ENCODE peak calls at places on chromosome 6, in five cellular contexts. One of them, this sample, is unnamed.

GRCh38 chr6:113786168-113786567 is 71.0 kb upstream of the MARCKS start:
- DNase-seq in GM10248: no peak
- DNase-seq in left lung: no peak
- DNase-seq in mesothelial cell of epicardium: no peak
- DNase-seq in SK-N-SH: no peak
- DNase-seq in this sample: no peak

GRCh38 chr6:111157412-111157811 is 70.1 kb downstream of the SLC16A10 start:
- DNase-seq in GM10248: no peak
- DNase-seq in left lung: no peak
- DNase-seq in mesothelial cell of epicardium: no peak
- DNase-seq in SK-N-SH: no peak
- DNase-seq in this sample: no peak

GRCh38 chr6:167893416-167893815 is 66.7 kb downstream of the AFDN start:
- DNase-seq in GM10248: no peak
- DNase-seq in left lung: no peak
- DNase-seq in mesothelial cell of epicardium: no peak
- DNase-seq in SK-N-SH: no peak
- DNase-seq in this sample: no peak

GRCh38 chr6:47179286-47179685 is 130.4 kb downstream of the TNFRSF21 start:
- DNase-seq in GM10248: no peak
- DNase-seq in left lung: no peak
- DNase-seq in mesothelial cell of epicardium: no peak
- DNase-seq in SK-N-SH: no peak
- DNase-seq in this sample: no peak

GRCh38 chr6:63565058-63565726 is 7.1 kb upstream of the LOC128125822 start:
- DNase-seq in GM10248: no peak
- DNase-seq in left lung: no peak
- DNase-seq in mesothelial cell of epicardium: no peak
- DNase-seq in SK-N-SH: no peak
- DNase-seq in this sample: no peak

GRCh38 chr6:57324538-57324937 is 7.1 kb downstream of the PRIM2 start:
- DNase-seq in GM10248: no peak
- DNase-seq in left lung: no peak
- DNase-seq in mesothelial cell of epicardium: no peak
- DNase-seq in SK-N-SH: no peak
- DNase-seq in this sample: no peak

GRCh38 chr6:69696273-69696672 is 100.5 kb downstream of the LMBRD1 start:
- DNase-seq in GM10248: peak
- DNase-seq in left lung: no peak
- DNase-seq in mesothelial cell of epicardium: no peak
- DNase-seq in SK-N-SH: no peak
- DNase-seq in this sample: no peak

GRCh38 chr6:38404900-38405556 is 234.7 kb downstream of the BTBD9 start:
- DNase-seq in GM10248: no peak
- DNase-seq in left lung: no peak
- DNase-seq in mesothelial cell of epicardium: no peak
- DNase-seq in SK-N-SH: no peak
- DNase-seq in this sample: no peak

GRCh38 chr6:112925702-112926101 is 578.6 kb downstream of the RFPL4B start:
- DNase-seq in GM10248: no peak
- DNase-seq in left lung: no peak
- DNase-seq in mesothelial cell of epicardium: no peak
- DNase-seq in SK-N-SH: no peak
- DNase-seq in this sample: no peak

GRCh38 chr6:55495277-55495676 is 83.7 kb downstream of the HMGCLL1 start:
- DNase-seq in GM10248: no peak
- DNase-seq in left lung: no peak
- DNase-seq in mesothelial cell of epicardium: no peak
- DNase-seq in SK-N-SH: no peak
- DNase-seq in this sample: no peak

GRCh38 chr6:170031684-170032121 is 259.2 kb downstream of the DLL1 start:
- DNase-seq in GM10248: no peak
- DNase-seq in left lung: no peak
- DNase-seq in mesothelial cell of epicardium: peak
- DNase-seq in SK-N-SH: no peak
- DNase-seq in this sample: no peak

GRCh38 chr6:19804362-19805145 is 32.6 kb upstream of the ID4 start:
- DNase-seq in GM10248: peak
- DNase-seq in left lung: peak
- DNase-seq in mesothelial cell of epicardium: peak
- DNase-seq in SK-N-SH: peak
- DNase-seq in this sample: peak

GRCh38 chr6:157757430-157758403 is 65.3 kb upstream of the SNX9 start:
- DNase-seq in GM10248: no peak
- DNase-seq in left lung: no peak
- DNase-seq in mesothelial cell of epicardium: no peak
- DNase-seq in SK-N-SH: no peak
- DNase-seq in this sample: no peak

GRCh38 chr6:9657994-9658393 is 756.9 kb downstream of the TFAP2A start:
- DNase-seq in GM10248: no peak
- DNase-seq in left lung: no peak
- DNase-seq in mesothelial cell of epicardium: no peak
- DNase-seq in SK-N-SH: no peak
- DNase-seq in this sample: no peak

GRCh38 chr6:44967481-44967880 is 360.6 kb upstream of the RUNX2 start:
- DNase-seq in GM10248: no peak
- DNase-seq in left lung: no peak
- DNase-seq in mesothelial cell of epicardium: no peak
- DNase-seq in SK-N-SH: no peak
- DNase-seq in this sample: no peak

GRCh38 chr6:37938909-37939308 is 119.4 kb downstream of the ZFAND3 start:
- DNase-seq in GM10248: no peak
- DNase-seq in left lung: no peak
- DNase-seq in mesothelial cell of epicardium: no peak
- DNase-seq in SK-N-SH: no peak
- DNase-seq in this sample: no peak

GRCh38 chr6:49849121-49849907 is 17.0 kb downstream of the CRISP1 start:
- DNase-seq in GM10248: peak
- DNase-seq in left lung: no peak
- DNase-seq in mesothelial cell of epicardium: no peak
- DNase-seq in SK-N-SH: peak
- DNase-seq in this sample: peak

GRCh38 chr6:149140910-149141290 is 176.6 kb upstream of the TAB2 start:
- DNase-seq in GM10248: peak
- DNase-seq in left lung: no peak
- DNase-seq in mesothelial cell of epicardium: no peak
- DNase-seq in SK-N-SH: no peak
- DNase-seq in this sample: peak

GRCh38 chr6:75526502-75527127 is 33.0 kb upstream of the FILIP1 start:
- DNase-seq in GM10248: peak
- DNase-seq in left lung: no peak
- DNase-seq in mesothelial cell of epicardium: no peak
- DNase-seq in SK-N-SH: peak
- DNase-seq in this sample: peak

GRCh38 chr6:74705451-74705850 is 500.4 kb downstream of the COL12A1 start:
- DNase-seq in GM10248: no peak
- DNase-seq in left lung: no peak
- DNase-seq in mesothelial cell of epicardium: no peak
- DNase-seq in SK-N-SH: no peak
- DNase-seq in this sample: no peak

GRCh38 chr6:112851141-112851540 is 504.0 kb downstream of the RFPL4B start:
- DNase-seq in GM10248: no peak
- DNase-seq in left lung: no peak
- DNase-seq in mesothelial cell of epicardium: no peak
- DNase-seq in SK-N-SH: no peak
- DNase-seq in this sample: no peak

GRCh38 chr6:166907373-166907841 is 48.9 kb downstream of the RNASET2 start:
- DNase-seq in GM10248: peak
- DNase-seq in left lung: no peak
- DNase-seq in mesothelial cell of epicardium: no peak
- DNase-seq in SK-N-SH: no peak
- DNase-seq in this sample: peak

GRCh38 chr6:53679446-53679933 is 13.9 kb upstream of the KLHL31 start:
- DNase-seq in GM10248: peak
- DNase-seq in left lung: no peak
- DNase-seq in mesothelial cell of epicardium: no peak
- DNase-seq in SK-N-SH: peak
- DNase-seq in this sample: peak
- TF ChIP-seq CTCF in GM10248: no peak
- TF ChIP-seq CTCF in left lung: peak
- TF ChIP-seq CTCF in mesothelial cell of epicardium: peak
- TF ChIP-seq CTCF in SK-N-SH: peak
- TF ChIP-seq CTCF in this sample: peak

DNA sequence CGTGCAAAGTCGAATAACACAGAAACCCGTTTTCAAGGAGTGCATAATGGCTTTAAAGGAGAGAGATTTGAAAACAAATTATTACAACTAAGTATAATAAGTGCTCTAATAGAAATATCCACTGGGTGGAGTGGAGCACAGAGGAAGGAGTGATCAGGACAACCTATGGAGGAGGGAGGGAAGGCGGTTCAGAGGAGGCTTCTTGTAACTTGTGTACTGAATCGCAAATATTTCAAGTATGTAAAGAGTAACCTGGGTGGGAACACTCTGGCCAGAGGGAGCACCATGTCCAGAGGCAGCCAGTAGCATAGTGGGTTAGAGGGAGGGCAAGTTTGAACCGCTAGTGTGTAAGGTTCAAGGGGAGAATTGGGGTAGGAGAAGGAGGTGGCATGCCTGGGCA is 21.6 kb upstream of the TNFAIP3 start:
- DNase-seq in GM10248: no peak
- DNase-seq in left lung: no peak
- DNase-seq in mesothelial cell of epicardium: no peak
- DNase-seq in SK-N-SH: no peak
- DNase-seq in this sample: no peak
- TF ChIP-seq CTCF in GM10248: no peak
- TF ChIP-seq CTCF in left lung: no peak
- TF ChIP-seq CTCF in mesothelial cell of epicardium: no peak
- TF ChIP-seq CTCF in SK-N-SH: peak
- TF ChIP-seq CTCF in this sample: no peak

GRCh38 chr6:81734081-81734480 is 18.4 kb downstream of the TENT5A start:
- DNase-seq in GM10248: no peak
- DNase-seq in left lung: no peak
- DNase-seq in mesothelial cell of epicardium: no peak
- DNase-seq in SK-N-SH: no peak
- DNase-seq in this sample: no peak
- TF ChIP-seq CTCF in GM10248: no peak
- TF ChIP-seq CTCF in left lung: no peak
- TF ChIP-seq CTCF in mesothelial cell of epicardium: no peak
- TF ChIP-seq CTCF in SK-N-SH: no peak
- TF ChIP-seq CTCF in this sample: peak

GRCh38 chr6:116570856-116571682 is at the start of gene RWDD1:
- DNase-seq in GM10248: peak
- DNase-seq in left lung: peak
- DNase-seq in mesothelial cell of epicardium: peak
- DNase-seq in SK-N-SH: peak
- DNase-seq in this sample: peak
- TF ChIP-seq CTCF in GM10248: no peak
- TF ChIP-seq CTCF in left lung: no peak
- TF ChIP-seq CTCF in mesothelial cell of epicardium: peak
- TF ChIP-seq CTCF in SK-N-SH: no peak
- TF ChIP-seq CTCF in this sample: peak

DNA sequence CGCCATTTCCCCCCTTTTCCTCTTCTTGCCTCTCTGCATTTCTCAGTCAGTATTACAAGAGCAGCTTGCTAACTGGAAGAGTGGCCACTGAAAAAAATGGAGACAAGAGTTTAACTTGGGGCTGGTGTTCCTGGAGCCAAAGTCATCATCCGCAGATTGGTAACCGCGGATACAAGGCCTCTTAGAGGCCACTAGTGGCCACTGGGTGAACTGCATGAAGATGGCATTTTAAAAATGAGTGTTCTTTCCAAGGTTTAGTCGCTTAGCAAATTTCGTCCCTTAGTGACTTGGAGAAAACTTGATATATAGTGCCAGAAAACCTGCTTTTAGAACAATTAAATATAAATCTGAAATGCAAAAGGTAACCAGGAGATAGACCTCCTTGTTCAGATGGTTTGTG is 4.8 kb downstream of the F13A1 start:
- DNase-seq in GM10248: peak
- DNase-seq in left lung: no peak
- DNase-seq in mesothelial cell of epicardium: no peak
- DNase-seq in SK-N-SH: peak
- DNase-seq in this sample: peak
- TF ChIP-seq CTCF in GM10248: peak
- TF ChIP-seq CTCF in left lung: peak
- TF ChIP-seq CTCF in mesothelial cell of epicardium: peak
- TF ChIP-seq CTCF in SK-N-SH: peak
- TF ChIP-seq CTCF in this sample: peak

DNA sequence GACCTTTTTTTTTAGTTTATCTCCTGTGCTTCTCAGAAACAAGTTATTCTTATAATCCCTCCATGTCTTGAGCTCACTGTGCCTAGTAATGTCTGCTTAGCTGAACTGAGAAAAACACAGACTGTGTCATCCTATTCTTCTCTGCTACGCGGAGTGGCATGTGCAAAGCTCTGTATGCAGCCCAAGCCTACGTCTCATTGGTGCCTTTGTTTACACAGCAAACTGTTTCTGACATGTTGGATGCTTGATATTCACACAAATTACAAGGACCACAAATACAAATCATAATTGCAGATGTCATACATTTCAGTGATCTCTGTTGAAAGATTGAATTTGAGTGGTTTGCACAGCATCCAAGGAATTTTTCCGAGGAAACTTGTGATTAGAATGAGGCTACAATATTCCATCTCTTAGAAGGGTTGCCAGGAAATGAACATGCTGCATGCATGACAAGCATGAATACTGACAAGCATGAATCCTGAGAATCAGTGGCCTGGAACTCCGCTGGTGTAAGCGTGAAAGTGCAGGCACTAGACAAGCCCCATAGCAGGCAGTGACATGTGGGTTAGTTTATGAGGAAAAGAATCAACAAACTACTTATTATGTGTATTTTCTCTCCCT is 128.4 kb upstream of the SGK1 start:
- DNase-seq in GM10248: no peak
- DNase-seq in left lung: no peak
- DNase-seq in mesothelial cell of epicardium: no peak
- DNase-seq in SK-N-SH: peak
- DNase-seq in this sample: no peak
- TF ChIP-seq CTCF in GM10248: no peak
- TF ChIP-seq CTCF in left lung: no peak
- TF ChIP-seq CTCF in mesothelial cell of epicardium: no peak
- TF ChIP-seq CTCF in SK-N-SH: peak
- TF ChIP-seq CTCF in this sample: no peak

GRCh38 chr6:163180874-163181541 is 233.5 kb upstream of the QKI start:
- DNase-seq in GM10248: peak
- DNase-seq in left lung: peak
- DNase-seq in mesothelial cell of epicardium: no peak
- DNase-seq in SK-N-SH: no peak
- DNase-seq in this sample: peak
- TF ChIP-seq CTCF in GM10248: peak
- TF ChIP-seq CTCF in left lung: peak
- TF ChIP-seq CTCF in mesothelial cell of epicardium: no peak
- TF ChIP-seq CTCF in SK-N-SH: no peak
- TF ChIP-seq CTCF in this sample: peak